ENCODE peak calls at places on chromosomes 5 and 9, in seven cellular contexts. G, W, E, C, K, X and D are unnamed samples.

GRCh38 chr9:73167614-73168013 is 15.9 kb downstream of the ANXA1 start:
- DNase-seq in G (no peak), W (no peak), E (no peak), C (no peak), K (no peak), X (no peak), D (no peak)

GRCh38 chr9:91837982-91838731 is 111.9 kb downstream of the ROR2 start:
- DNase-seq in G (no peak), W (no peak), E (peak), C (peak), K (peak), X (peak), D (peak)

GRCh38 chr9:130927338-130927737 is 11.7 kb downstream of the FIBCD1 start:
- DNase-seq in G (no peak), W (no peak), E (no peak), C (no peak), K (no peak), X (no peak), D (no peak)

GRCh38 chr9:138119202-138120027 is 241.8 kb downstream of the CACNA1B start:
- DNase-seq in G (peak), W (no peak), E (peak), C (no peak), K (no peak), X (no peak), D (no peak)

GRCh38 chr9:129560849-129561248 is 60.1 kb downstream of the C9orf50 start:
- DNase-seq in G (no peak), W (peak), E (no peak), C (no peak), K (no peak), X (no peak), D (no peak)

GRCh38 chr9:124480621-124480981 is 26.6 kb downstream of the NR5A1 start:
- DNase-seq in G (peak), W (peak), E (no peak), C (no peak), K (no peak), X (peak), D (peak)

GRCh38 chr5:141747646-141748229 is 65.7 kb upstream of the ARAP3 start:
- DNase-seq in G (no peak), W (no peak), E (no peak), C (no peak), K (no peak), X (no peak), D (no peak)

GRCh38 chr9:75071530-75072122 is 16.3 kb downstream of the NMRK1 start:
- DNase-seq in G (no peak), W (no peak), E (peak), C (no peak), K (no peak), X (no peak), D (no peak)

GRCh38 chr5:14396071-14396470 is 185.5 kb upstream of the OTULINL start:
- DNase-seq in G (no peak), W (no peak), E (no peak), C (no peak), K (no peak), X (no peak), D (no peak)

GRCh38 chr9:68949271-68950000 is 64.5 kb downstream of the PRKACG start:
- DNase-seq in G (no peak), W (no peak), E (no peak), C (no peak), K (peak), X (no peak), D (no peak)

GRCh38 chr9:98211260-98211659 is 18.8 kb upstream of the CORO2A start:
- DNase-seq in G (no peak), W (no peak), E (no peak), C (no peak), K (peak), X (no peak), D (no peak)

GRCh38 chr9:116163293-116164055 is 9.9 kb downstream of the PAPPA start:
- DNase-seq in G (no peak), W (peak), E (no peak), C (no peak), K (no peak), X (no peak), D (peak)

GRCh38 chr5:113102121-113102531 is 125.5 kb downstream of the DCP2 start:
- DNase-seq in G (no peak), W (no peak), E (no peak), C (no peak), K (no peak), X (no peak), D (no peak)

GRCh38 chr9:133953621-133953975 is 38.5 kb downstream of the VAV2 start:
- DNase-seq in G (no peak), W (no peak), E (no peak), C (no peak), K (no peak), X (no peak), D (no peak)
- TF ChIP-seq POLR2A in G (no peak), W (no peak), E (no peak), C (no peak), K (no peak), X (no peak), D (no peak)

DNA sequence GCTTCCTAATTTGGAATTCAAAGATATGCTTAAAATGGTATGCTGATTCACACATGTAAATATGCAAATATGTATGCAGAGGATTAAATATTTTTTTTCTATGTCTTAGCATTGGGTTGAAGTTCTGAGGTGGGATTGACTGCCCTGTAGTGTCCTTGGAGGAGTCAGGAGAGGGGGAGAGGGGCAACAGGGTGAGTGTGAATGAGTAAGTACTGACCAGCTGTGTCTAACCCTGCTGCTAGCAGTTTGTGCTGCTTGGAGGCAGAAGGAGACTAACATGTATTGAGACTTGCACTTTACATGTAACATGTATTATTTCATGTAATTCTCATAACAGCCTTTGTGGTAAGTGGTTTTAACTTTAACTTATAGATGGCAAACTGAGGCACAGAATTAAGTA is 63.3 kb downstream of the SLC44A1 start:
- DNase-seq in G (no peak), W (no peak), E (no peak), C (no peak), K (no peak), X (no peak), D (no peak)
- TF ChIP-seq POLR2A in G (no peak), W (no peak), E (no peak), C (no peak), K (no peak), X (no peak), D (no peak)

DNA sequence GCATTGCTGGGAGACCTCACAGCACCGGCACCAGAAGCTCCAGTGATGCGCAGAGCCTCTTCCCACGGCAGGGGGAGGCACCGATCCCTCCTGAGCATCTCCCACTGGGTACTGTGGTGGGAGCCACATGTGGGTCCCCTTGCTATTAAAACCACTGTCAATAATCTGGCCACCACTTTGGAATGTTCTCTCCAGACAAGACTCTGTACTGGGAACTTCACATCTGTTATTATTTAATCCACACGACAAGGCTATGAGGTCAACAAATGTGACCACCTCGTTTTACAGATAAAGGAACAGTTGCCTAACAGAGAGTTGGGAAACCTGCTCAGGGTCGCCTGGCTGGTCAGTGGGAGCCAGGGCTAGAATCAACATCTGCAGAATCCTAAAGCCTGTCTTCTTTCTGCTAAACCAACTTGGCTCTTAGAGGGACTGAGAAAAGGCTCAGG is 72.7 kb downstream of the EPB41L4B start:
- DNase-seq in G (no peak), W (peak), E (no peak), C (no peak), K (no peak), X (peak), D (no peak)
- TF ChIP-seq POLR2A in G (no peak), W (no peak), E (no peak), C (no peak), K (no peak), X (no peak), D (no peak)

GRCh38 chr5:41284938-41285337 is 71.6 kb upstream of the C6 start:
- DNase-seq in G (no peak), W (no peak), E (no peak), C (no peak), K (no peak), X (no peak), D (no peak)
- TF ChIP-seq POLR2A in G (no peak), W (no peak), E (no peak), C (no peak), K (no peak), X (no peak), D (no peak)

DNA sequence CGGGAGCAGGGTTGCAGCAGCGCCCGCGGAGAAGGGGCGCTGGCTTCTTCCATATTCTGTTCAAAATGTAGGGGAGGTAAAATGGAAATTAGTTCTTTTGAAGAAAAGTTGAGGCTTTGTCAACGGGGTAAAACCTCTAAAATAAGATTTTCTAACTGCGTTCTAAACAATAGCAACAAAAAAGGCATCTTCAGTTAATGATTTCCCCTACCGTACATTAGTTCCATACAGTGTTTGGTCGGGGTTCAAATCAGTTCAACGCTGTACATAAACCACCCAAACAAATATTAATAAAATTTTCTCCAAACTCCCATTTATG is 343 bp upstream of the FANCC start:
- DNase-seq in G (no peak), W (no peak), E (no peak), C (no peak), K (no peak), X (no peak), D (no peak)
- TF ChIP-seq POLR2A in G (no peak), W (no peak), E (no peak), C (no peak), K (no peak), X (no peak), D (no peak)

GRCh38 chr9:136675477-136676296 is 11.6 kb downstream of the AGPAT2 start:
- DNase-seq in G (no peak), W (no peak), E (peak), C (no peak), K (no peak), X (no peak), D (no peak)

GRCh38 chr9:136676297-136676794 is 10.9 kb downstream of the AGPAT2 start:
- DNase-seq in G (no peak), W (no peak), E (no peak), C (no peak), K (no peak), X (no peak), D (no peak)

GRCh38 chr9:136673088-136673969 is 10.6 kb downstream of the EGFL7 start:
- DNase-seq in G (no peak), W (no peak), E (no peak), C (no peak), K (no peak), X (no peak), D (no peak)

GRCh38 chr9:136673970-136674785 is 11.5 kb downstream of the EGFL7 start:
- DNase-seq in G (no peak), W (no peak), E (no peak), C (no peak), K (no peak), X (no peak), D (no peak)

GRCh38 chr9:136674786-136675349 is 12.2 kb downstream of the EGFL7 start:
- DNase-seq in G (no peak), W (peak), E (peak), C (no peak), K (no peak), X (no peak), D (no peak)
- TF ChIP-seq POLR2A in G (no peak), W (no peak), E (no peak), C (no peak), K (no peak), X (no peak), D (no peak)